ENCODE peak calls at places on chromosomes 7 and 10, in nine cellular contexts. W is fibroblast of lung, F is tibial nerve, J is endodermal cell, Q is PC-9, T is psoas muscle, B is B cell, I is HFFc6, D is stomach. Y is an unnamed sample.

GRCh38 chr7:108973075-108973474 is 403.4 kb downstream of the DNAJB9 start:
- DNase-seq in F (no peak), B (no peak), T (no peak), W (peak), J (no peak), D (no peak), I (no peak), Q (no peak), Y (no peak)

GRCh38 chr10:77445562-77445961 is 192.0 kb downstream of the KCNMA1 start:
- DNase-seq in B (no peak), I (no peak), T (no peak), J (no peak), Q (no peak), F (no peak), W (no peak), D (no peak), Y (no peak)

GRCh38 chr7:50615519-50615845 is 50.3 kb upstream of the DDC start:
- DNase-seq in W (no peak), T (no peak), I (no peak), B (no peak), Q (no peak), F (no peak), J (no peak), D (no peak), Y (no peak)

GRCh38 chr7:112088484-112089016 is 117.6 kb downstream of the DOCK4 start:
- DNase-seq in B (no peak), D (no peak), T (no peak), J (no peak), I (no peak), W (no peak), Q (no peak), F (no peak), Y (no peak)

GRCh38 chr10:74117738-74118137 is 32.9 kb downstream of the AP3M1 start:
- DNase-seq in Q (no peak), D (no peak), F (no peak), B (no peak), T (no peak), W (no peak), I (no peak), J (no peak), Y (no peak)

GRCh38 chr7:98194186-98194585 is 17.1 kb upstream of the BHLHA15 start:
- DNase-seq in I (no peak), T (no peak), Q (no peak), D (no peak), J (no peak), W (no peak), F (no peak), B (no peak), Y (no peak)

GRCh38 chr7:80883188-80884025 is 35.4 kb downstream of the SEMA3C start:
- DNase-seq in Q (peak), J (no peak), F (no peak), W (peak), I (peak), T (no peak), B (no peak), D (no peak), Y (peak)

GRCh38 chr7:28407643-28408042 is 4.7 kb upstream of the CREB5 start:
- DNase-seq in Q (peak), I (peak), B (no peak), F (peak), W (peak), D (no peak), T (no peak), J (no peak), Y (peak)

GRCh38 chr10:104349623-104350142 is 4.0 kb upstream of the CFAP58 start:
- DNase-seq in F (peak), D (no peak), W (peak), B (peak), J (peak), I (no peak), Q (peak), T (no peak), Y (peak)

DNA sequence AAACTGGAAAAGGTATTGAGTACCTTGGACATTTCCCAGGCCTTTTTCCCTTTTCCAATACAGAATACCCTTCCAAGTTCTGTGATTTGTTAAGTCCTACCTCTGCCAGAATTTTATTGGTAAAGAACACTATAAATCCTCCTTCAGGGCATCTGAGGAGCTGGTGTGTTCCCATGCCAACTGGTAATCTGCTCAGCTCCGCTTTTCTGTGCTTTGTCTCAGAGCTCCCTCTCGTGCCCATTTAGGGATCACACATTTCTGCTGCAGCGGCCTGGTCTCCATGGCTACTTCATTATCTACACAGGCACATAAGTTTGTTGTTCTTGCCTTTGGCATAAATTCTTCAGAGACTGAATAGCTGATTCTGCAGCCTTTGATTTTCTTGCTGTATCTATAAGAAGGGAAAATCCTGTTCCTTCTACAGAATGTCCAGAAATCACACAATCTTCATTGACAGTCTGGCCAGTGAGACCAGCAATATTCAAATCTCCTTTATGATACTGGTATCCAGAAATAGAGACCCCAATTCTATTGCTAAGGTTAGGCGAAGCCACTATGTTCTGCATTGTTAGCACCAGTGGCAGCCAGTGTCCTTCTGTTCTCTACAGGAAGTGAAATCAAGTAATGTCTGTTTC is 52.0 kb downstream of the DENND11 start:
- DNase-seq in T (no peak), F (peak), Q (peak), J (peak), D (peak), W (peak), B (peak), I (peak), Y (peak)
- TF ChIP-seq CTCF in T (peak), F (peak), Q (peak), J (peak), D (peak), W (peak), B (peak), I (peak), Y (peak)

GRCh38 chr7:41599760-41600159 is 103.1 kb downstream of the INHBA start:
- DNase-seq in T (no peak), I (no peak), F (no peak), B (no peak), J (peak), D (no peak), W (no peak), Q (no peak), Y (no peak)
- TF ChIP-seq CTCF in T (no peak), I (peak), F (no peak), B (no peak), J (peak), D (no peak), W (no peak), Q (no peak), Y (no peak)

GRCh38 chr7:1493129-1493528 is 11.1 kb downstream of the INTS1 start:
- DNase-seq in F (no peak), Q (no peak), W (no peak), B (no peak), J (no peak), I (no peak), T (no peak), D (no peak), Y (no peak)

GRCh38 chr7:1493571-1493970 is 10.6 kb downstream of the INTS1 start:
- DNase-seq in B (no peak), J (no peak), F (no peak), D (no peak), T (no peak), I (no peak), W (no peak), Q (no peak), Y (no peak)

GRCh38 chr7:1490837-1491236 is 13.4 kb downstream of the INTS1 start:
- DNase-seq in J (no peak), B (no peak), F (no peak), Q (no peak), D (no peak), I (no peak), W (no peak), T (no peak), Y (no peak)

GRCh38 chr7:1492221-1492620 is 12.0 kb downstream of the INTS1 start:
- DNase-seq in F (no peak), Q (no peak), T (no peak), B (no peak), I (no peak), J (no peak), D (no peak), W (no peak), Y (no peak)

DNA sequence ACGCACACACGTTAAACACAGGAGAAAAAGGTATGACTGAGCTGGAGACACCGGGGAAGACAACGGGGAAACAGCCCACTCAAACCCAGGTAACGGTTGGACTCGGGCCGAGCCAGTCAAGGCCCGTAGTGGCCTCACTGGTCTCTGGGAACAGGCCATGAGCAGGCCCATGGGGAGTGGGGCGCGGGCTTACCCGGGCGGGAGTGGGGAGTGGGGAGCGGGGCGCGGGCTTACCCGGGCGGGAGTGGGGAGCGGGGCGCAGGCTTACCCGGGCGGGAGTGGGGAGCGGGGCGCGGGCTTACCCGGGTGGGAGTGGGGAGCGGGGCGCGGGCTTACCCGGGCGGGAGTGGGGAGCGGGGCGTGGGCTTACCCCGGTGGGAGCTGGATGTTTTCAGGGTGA is 11.5 kb downstream of the INTS1 start:
- DNase-seq in D (no peak), Q (no peak), T (no peak), W (no peak), J (no peak), B (no peak), F (no peak), I (no peak), Y (no peak)
- TF ChIP-seq CTCF in D (no peak), Q (no peak), T (no peak), W (no peak), J (no peak), B (no peak), F (no peak), I (no peak), Y (no peak)

GRCh38 chr10:1074748-1075358 is 18.7 kb downstream of the WDR37 start:
- DNase-seq in W (no peak), T (no peak), B (no peak), I (no peak), F (no peak), Q (no peak), D (no peak), J (no peak), Y (peak)
- TF ChIP-seq CTCF in W (no peak), T (peak), B (peak), I (peak), F (no peak), Q (no peak), D (peak), J (peak), Y (peak)

GRCh38 chr10:91493313-91493712 is 83.2 kb downstream of the HECTD2 start:
- DNase-seq in J (no peak), F (no peak), W (peak), I (peak), T (no peak), D (no peak), B (no peak), Q (peak), Y (peak)
- TF ChIP-seq CTCF in J (peak), F (no peak), W (no peak), I (peak), T (peak), D (no peak), B (no peak), Q (peak), Y (peak)

DNA sequence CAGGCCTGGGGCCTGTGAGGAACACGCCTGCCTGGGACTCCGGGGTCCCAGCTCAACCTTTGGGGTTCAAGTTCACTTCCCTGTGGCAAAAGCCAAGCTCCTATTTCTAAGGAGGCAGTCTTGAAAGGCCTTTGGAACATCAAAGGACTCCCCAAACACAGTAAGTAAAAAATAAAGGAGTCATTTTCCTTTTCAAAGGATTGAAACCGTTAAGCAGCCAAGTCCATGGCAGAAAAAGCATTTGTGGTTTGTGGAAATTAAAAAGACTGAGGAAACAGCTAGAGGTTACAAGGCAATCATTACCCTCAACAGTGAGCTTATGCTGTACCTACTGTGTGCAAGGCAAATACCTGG is 200.8 kb downstream of the MYOF start:
- DNase-seq in B (no peak), W (no peak), Q (no peak), J (no peak), I (no peak), F (no peak), T (no peak), D (no peak), Y (no peak)
- TF ChIP-seq CTCF in B (no peak), W (no peak), Q (no peak), J (no peak), I (no peak), F (no peak), T (no peak), D (no peak), Y (no peak)

Y was measured in foreskin fibroblast.